ENCODE peak calls at places on chromosomes 5 and 9, in eight cellular contexts. One of them, this sample, is unnamed. For H3K4me1, the result is how much of the 10 kb centered on the place peaks cover.

GRCh38 chr9:76576344-76576743 is 117.4 kb downstream of the GCNT1 start:
- DNase-seq in right lobe of liver: no peak
- DNase-seq in heart left ventricle: peak
- DNase-seq in psoas muscle: no peak
- DNase-seq in GM12878: peak
- DNase-seq in left ventricle myocardium inferior: no peak
- DNase-seq in ovary: no peak
- DNase-seq in H1: no peak
- DNase-seq in this sample: peak

GRCh38 chr9:5787220-5787619 is 45.7 kb downstream of the ERMP1 start:
- DNase-seq in right lobe of liver: no peak
- DNase-seq in heart left ventricle: no peak
- DNase-seq in psoas muscle: no peak
- DNase-seq in GM12878: no peak
- DNase-seq in left ventricle myocardium inferior: no peak
- DNase-seq in ovary: no peak
- DNase-seq in H1: no peak
- DNase-seq in this sample: no peak

GRCh38 chr5:179318193-179318955 is 26.9 kb downstream of the ADAMTS2 start:
- DNase-seq in right lobe of liver: peak
- DNase-seq in heart left ventricle: peak
- DNase-seq in psoas muscle: peak
- DNase-seq in GM12878: no peak
- DNase-seq in left ventricle myocardium inferior: no peak
- DNase-seq in ovary: peak
- DNase-seq in H1: no peak
- DNase-seq in this sample: no peak

GRCh38 chr5:15774632-15775031 is 274.7 kb downstream of the FBXL7 start:
- DNase-seq in right lobe of liver: no peak
- DNase-seq in heart left ventricle: no peak
- DNase-seq in psoas muscle: no peak
- DNase-seq in GM12878: no peak
- DNase-seq in left ventricle myocardium inferior: no peak
- DNase-seq in ovary: no peak
- DNase-seq in H1: no peak
- DNase-seq in this sample: no peak

GRCh38 chr9:133151601-133152525 is 11.9 kb downstream of the GBGT1 start:
- DNase-seq in right lobe of liver: no peak
- DNase-seq in heart left ventricle: peak
- DNase-seq in psoas muscle: no peak
- DNase-seq in GM12878: no peak
- DNase-seq in left ventricle myocardium inferior: no peak
- DNase-seq in ovary: no peak
- DNase-seq in H1: no peak
- DNase-seq in this sample: no peak

GRCh38 chr9:133634024-133634691 is 2.0 kb upstream of the DBH start:
- DNase-seq in right lobe of liver: no peak
- DNase-seq in heart left ventricle: no peak
- DNase-seq in psoas muscle: no peak
- DNase-seq in GM12878: no peak
- DNase-seq in left ventricle myocardium inferior: no peak
- DNase-seq in ovary: no peak
- DNase-seq in H1: no peak
- DNase-seq in this sample: no peak

GRCh38 chr9:110446171-110446570 is 108.5 kb upstream of the TXNDC8 start:
- DNase-seq in right lobe of liver: no peak
- DNase-seq in heart left ventricle: no peak
- DNase-seq in psoas muscle: no peak
- DNase-seq in GM12878: no peak
- DNase-seq in left ventricle myocardium inferior: no peak
- DNase-seq in ovary: no peak
- DNase-seq in H1: no peak
- DNase-seq in this sample: no peak

GRCh38 chr5:147484708-147485020 is 25.2 kb downstream of the DPYSL3 start:
- DNase-seq in right lobe of liver: no peak
- DNase-seq in heart left ventricle: no peak
- DNase-seq in psoas muscle: no peak
- DNase-seq in GM12878: no peak
- DNase-seq in left ventricle myocardium inferior: no peak
- DNase-seq in ovary: no peak
- DNase-seq in H1: no peak
- DNase-seq in this sample: no peak

GRCh38 chr5:87015908-87016307 is 251.8 kb upstream of the RASA1 start:
- DNase-seq in right lobe of liver: no peak
- DNase-seq in heart left ventricle: no peak
- DNase-seq in psoas muscle: no peak
- DNase-seq in GM12878: no peak
- DNase-seq in left ventricle myocardium inferior: no peak
- DNase-seq in ovary: no peak
- DNase-seq in H1: no peak
- DNase-seq in this sample: no peak

GRCh38 chr9:95724253-95724991 is 151.1 kb upstream of the ERCC6L2 start:
- DNase-seq in right lobe of liver: no peak
- DNase-seq in heart left ventricle: no peak
- DNase-seq in psoas muscle: no peak
- DNase-seq in GM12878: peak
- DNase-seq in left ventricle myocardium inferior: no peak
- DNase-seq in ovary: no peak
- DNase-seq in H1: no peak
- DNase-seq in this sample: no peak

GRCh38 chr5:73300520-73301207 is 127.7 kb downstream of the TMEM174 start:
- DNase-seq in right lobe of liver: no peak
- DNase-seq in heart left ventricle: no peak
- DNase-seq in psoas muscle: no peak
- DNase-seq in GM12878: no peak
- DNase-seq in left ventricle myocardium inferior: no peak
- DNase-seq in ovary: no peak
- DNase-seq in H1: peak
- DNase-seq in this sample: no peak

GRCh38 chr5:35903631-35904203 is 34.7 kb downstream of the CAPSL start:
- DNase-seq in right lobe of liver: no peak
- DNase-seq in heart left ventricle: no peak
- DNase-seq in psoas muscle: no peak
- DNase-seq in GM12878: no peak
- DNase-seq in left ventricle myocardium inferior: no peak
- DNase-seq in ovary: no peak
- DNase-seq in H1: no peak
- DNase-seq in this sample: no peak

GRCh38 chr5:179233909-179234562 is 111.2 kb downstream of the ADAMTS2 start:
- DNase-seq in right lobe of liver: peak
- DNase-seq in heart left ventricle: no peak
- DNase-seq in psoas muscle: no peak
- DNase-seq in GM12878: no peak
- DNase-seq in left ventricle myocardium inferior: no peak
- DNase-seq in ovary: no peak
- DNase-seq in H1: no peak
- DNase-seq in this sample: peak

GRCh38 chr5:115165790-115166189 is 3.9 kb downstream of the TRIM36 start:
- DNase-seq in right lobe of liver: no peak
- DNase-seq in heart left ventricle: no peak
- DNase-seq in psoas muscle: no peak
- DNase-seq in GM12878: no peak
- DNase-seq in left ventricle myocardium inferior: no peak
- DNase-seq in ovary: no peak
- DNase-seq in H1: no peak
- DNase-seq in this sample: no peak

GRCh38 chr5:65766159-65766558 is 44.2 kb downstream of the NLN start:
- DNase-seq in right lobe of liver: no peak
- DNase-seq in heart left ventricle: no peak
- DNase-seq in psoas muscle: no peak
- DNase-seq in GM12878: no peak
- DNase-seq in left ventricle myocardium inferior: no peak
- DNase-seq in ovary: no peak
- DNase-seq in H1: no peak
- DNase-seq in this sample: no peak

GRCh38 chr5:140345919-140346347 is 470 bp downstream of the HBEGF start:
- DNase-seq in right lobe of liver: peak
- DNase-seq in heart left ventricle: peak
- DNase-seq in psoas muscle: peak
- DNase-seq in GM12878: no peak
- DNase-seq in left ventricle myocardium inferior: peak
- DNase-seq in ovary: peak
- DNase-seq in H1: no peak
- DNase-seq in this sample: peak

GRCh38 chr5:131999991-132000490 is 11.4 kb downstream of the ACSL6 start:
- DNase-seq in right lobe of liver: no peak
- DNase-seq in heart left ventricle: no peak
- DNase-seq in psoas muscle: no peak
- DNase-seq in GM12878: no peak
- DNase-seq in left ventricle myocardium inferior: no peak
- DNase-seq in ovary: no peak
- DNase-seq in H1: no peak
- DNase-seq in this sample: peak

GRCh38 chr5:96720408-96720807 is 58.2 kb downstream of the CAST start:
- DNase-seq in right lobe of liver: no peak
- DNase-seq in heart left ventricle: no peak
- DNase-seq in psoas muscle: no peak
- DNase-seq in GM12878: no peak
- DNase-seq in left ventricle myocardium inferior: no peak
- DNase-seq in ovary: no peak
- DNase-seq in H1: no peak
- DNase-seq in this sample: no peak

GRCh38 chr9:116646661-116647514 is 40.2 kb upstream of the TRIM32 start:
- DNase-seq in right lobe of liver: no peak
- DNase-seq in heart left ventricle: no peak
- DNase-seq in psoas muscle: no peak
- DNase-seq in GM12878: no peak
- DNase-seq in left ventricle myocardium inferior: no peak
- DNase-seq in ovary: no peak
- DNase-seq in H1: no peak
- DNase-seq in this sample: no peak

GRCh38 chr9:16459421-16460148 is 410.9 kb downstream of the BNC2 start:
- DNase-seq in right lobe of liver: no peak
- DNase-seq in heart left ventricle: no peak
- DNase-seq in psoas muscle: no peak
- DNase-seq in GM12878: no peak
- DNase-seq in left ventricle myocardium inferior: no peak
- DNase-seq in ovary: no peak
- DNase-seq in H1: no peak
- DNase-seq in this sample: no peak

GRCh38 chr9:127216210-127216887 is 48.2 kb upstream of the GARNL3 start:
- DNase-seq in right lobe of liver: no peak
- DNase-seq in heart left ventricle: no peak
- DNase-seq in psoas muscle: no peak
- DNase-seq in GM12878: no peak
- DNase-seq in left ventricle myocardium inferior: no peak
- DNase-seq in ovary: no peak
- DNase-seq in H1: no peak
- DNase-seq in this sample: no peak

GRCh38 chr5:170164921-170165320 is 59.2 kb downstream of the FOXI1 start:
- DNase-seq in right lobe of liver: no peak
- DNase-seq in heart left ventricle: no peak
- DNase-seq in psoas muscle: no peak
- DNase-seq in GM12878: no peak
- DNase-seq in left ventricle myocardium inferior: no peak
- DNase-seq in ovary: no peak
- DNase-seq in H1: no peak
- DNase-seq in this sample: no peak

GRCh38 chr9:126334626-126335621 is 8.3 kb downstream of the MVB12B start:
- DNase-seq in right lobe of liver: peak
- DNase-seq in heart left ventricle: no peak
- DNase-seq in psoas muscle: no peak
- DNase-seq in GM12878: no peak
- DNase-seq in left ventricle myocardium inferior: no peak
- DNase-seq in ovary: no peak
- DNase-seq in H1: no peak
- DNase-seq in this sample: no peak

GRCh38 chr9:20591223-20591622 is 31.1 kb downstream of the MLLT3 start:
- DNase-seq in right lobe of liver: no peak
- DNase-seq in heart left ventricle: no peak
- DNase-seq in psoas muscle: no peak
- DNase-seq in GM12878: no peak
- DNase-seq in left ventricle myocardium inferior: no peak
- DNase-seq in ovary: no peak
- DNase-seq in H1: no peak
- DNase-seq in this sample: no peak

GRCh38 chr9:128969491-128969890 is 22.0 kb downstream of the NUP188 start:
- DNase-seq in right lobe of liver: no peak
- DNase-seq in heart left ventricle: no peak
- DNase-seq in psoas muscle: no peak
- DNase-seq in GM12878: no peak
- DNase-seq in left ventricle myocardium inferior: no peak
- DNase-seq in ovary: no peak
- DNase-seq in H1: no peak
- DNase-seq in this sample: no peak

GRCh38 chr5:137344723-137345322 is 154.3 kb downstream of the SPOCK1 start:
- DNase-seq in right lobe of liver: no peak
- DNase-seq in heart left ventricle: no peak
- DNase-seq in psoas muscle: no peak
- DNase-seq in GM12878: no peak
- DNase-seq in left ventricle myocardium inferior: no peak
- DNase-seq in ovary: no peak
- DNase-seq in H1: peak
- DNase-seq in this sample: no peak
- TF ChIP-seq CTCF in right lobe of liver: peak
- TF ChIP-seq CTCF in heart left ventricle: peak
- TF ChIP-seq CTCF in psoas muscle: peak
- TF ChIP-seq CTCF in GM12878: peak
- TF ChIP-seq CTCF in left ventricle myocardium inferior: peak
- TF ChIP-seq CTCF in ovary: no peak
- TF ChIP-seq CTCF in H1: peak
- TF ChIP-seq CTCF in this sample: peak

GRCh38 chr9:69504058-69504457 is 168.1 kb downstream of the APBA1 start:
- DNase-seq in right lobe of liver: no peak
- DNase-seq in heart left ventricle: no peak
- DNase-seq in psoas muscle: no peak
- DNase-seq in GM12878: no peak
- DNase-seq in left ventricle myocardium inferior: no peak
- DNase-seq in ovary: no peak
- DNase-seq in H1: no peak
- DNase-seq in this sample: no peak
- H3K27ac ChIP-seq in right lobe of liver: no peak
- H3K27ac ChIP-seq in heart left ventricle: no peak
- H3K27ac ChIP-seq in psoas muscle: no peak
- H3K27ac ChIP-seq in GM12878: no peak
- H3K27ac ChIP-seq in left ventricle myocardium inferior: no peak
- H3K27ac ChIP-seq in ovary: no peak
- H3K27ac ChIP-seq in H1: no peak
- H3K27ac ChIP-seq in this sample: no peak

GRCh38 chr5:82142928-82143577 is 135.1 kb downstream of the RPS23 start:
- DNase-seq in right lobe of liver: no peak
- DNase-seq in heart left ventricle: no peak
- DNase-seq in psoas muscle: no peak
- DNase-seq in GM12878: no peak
- DNase-seq in left ventricle myocardium inferior: no peak
- DNase-seq in ovary: no peak
- DNase-seq in H1: no peak
- DNase-seq in this sample: no peak
- H3K4me1 ChIP-seq in right lobe of liver: under half
- H3K4me1 ChIP-seq in heart left ventricle: under half
- H3K4me1 ChIP-seq in psoas muscle: under half
- H3K4me1 ChIP-seq in GM12878: under half
- H3K4me1 ChIP-seq in left ventricle myocardium inferior: under half
- H3K4me1 ChIP-seq in ovary: under half
- H3K4me1 ChIP-seq in H1: under half
- H3K4me1 ChIP-seq in this sample: under half

DNA sequence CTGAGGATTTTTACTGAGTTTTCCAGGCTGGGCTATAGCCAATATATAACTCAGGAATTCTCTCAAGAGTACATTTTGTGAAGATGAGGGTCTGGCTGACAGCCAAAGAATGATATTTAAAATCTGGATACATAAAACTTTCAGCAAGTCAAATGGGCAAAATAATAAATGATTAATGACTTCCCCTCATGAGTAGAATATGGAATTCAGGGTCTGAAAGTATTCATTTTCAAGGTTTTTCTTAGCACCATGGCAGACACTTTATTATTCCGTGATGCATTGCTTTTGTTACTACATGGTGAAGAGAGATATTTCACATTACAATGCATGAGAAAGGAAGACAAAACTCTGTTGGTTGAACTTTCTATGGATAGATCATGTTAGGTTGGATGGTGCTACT is 7.9 kb downstream of the FAM81B start:
- DNase-seq in right lobe of liver: no peak
- DNase-seq in heart left ventricle: no peak
- DNase-seq in psoas muscle: no peak
- DNase-seq in GM12878: no peak
- DNase-seq in left ventricle myocardium inferior: no peak
- DNase-seq in ovary: no peak
- DNase-seq in H1: no peak
- DNase-seq in this sample: no peak
- TF ChIP-seq CTCF in right lobe of liver: no peak
- TF ChIP-seq CTCF in heart left ventricle: no peak
- TF ChIP-seq CTCF in psoas muscle: no peak
- TF ChIP-seq CTCF in GM12878: no peak
- TF ChIP-seq CTCF in left ventricle myocardium inferior: no peak
- TF ChIP-seq CTCF in ovary: no peak
- TF ChIP-seq CTCF in H1: no peak
- TF ChIP-seq CTCF in this sample: no peak